ENCODE peak calls at places on chromosome 15, in four cellular contexts. One of them, this sample, is unnamed.

GRCh38 chr15:70854669-70854976 is 666 bp upstream of the LARP6 start:
- DNase-seq in HCT116: no peak
- DNase-seq in mammary epithelial cell: peak; percentile 70
- DNase-seq in fibroblast of lung: peak; percentile 61
- DNase-seq in this sample: no peak

GRCh38 chr15:34436126-34436955 is 1.3 kb downstream of the GOLGA8A start:
- DNase-seq in mammary epithelial cell: no peak
- DNase-seq in fibroblast of lung: peak; percentile 17
- DNase-seq in HCT116: no peak
- DNase-seq in this sample: no peak

GRCh38 chr15:77827860-77828259 is 195.1 kb upstream of the LINGO1 start:
- DNase-seq in HCT116: no peak
- DNase-seq in mammary epithelial cell: no peak
- DNase-seq in fibroblast of lung: no peak
- DNase-seq in this sample: no peak

GRCh38 chr15:87609474-87609873 is 647.1 kb downstream of the NTRK3 start:
- DNase-seq in HCT116: no peak
- DNase-seq in fibroblast of lung: peak; percentile 98
- DNase-seq in mammary epithelial cell: peak; percentile 74
- DNase-seq in this sample: no peak

GRCh38 chr15:28919679-28920655 is 34.2 kb downstream of the APBA2 start:
- DNase-seq in mammary epithelial cell: no peak
- DNase-seq in HCT116: no peak
- DNase-seq in fibroblast of lung: no peak
- DNase-seq in this sample: no peak

GRCh38 chr15:91940466-91941381 is 87.2 kb downstream of the SLCO3A1 start:
- DNase-seq in mammary epithelial cell: peak; percentile 73
- DNase-seq in HCT116: no peak
- DNase-seq in fibroblast of lung: no peak
- DNase-seq in this sample: no peak

GRCh38 chr15:51186846-51187340 is 92.2 kb upstream of the TNFAIP8L3 start:
- DNase-seq in fibroblast of lung: no peak
- DNase-seq in mammary epithelial cell: no peak
- DNase-seq in HCT116: no peak
- DNase-seq in this sample: no peak

GRCh38 chr15:101025896-101026631 is 106.9 kb downstream of the LRRK1 start:
- DNase-seq in mammary epithelial cell: no peak
- DNase-seq in HCT116: no peak
- DNase-seq in fibroblast of lung: no peak
- DNase-seq in this sample: no peak

GRCh38 chr15:29736745-29737023 is 85.6 kb downstream of the TJP1 start:
- DNase-seq in fibroblast of lung: peak; percentile 51
- DNase-seq in mammary epithelial cell: peak; percentile 87
- DNase-seq in HCT116: peak; percentile 92
- DNase-seq in this sample: no peak

GRCh38 chr15:48855501-48856440 is 22.2 kb upstream of the EID1 start:
- DNase-seq in HCT116: peak; percentile 19
- DNase-seq in fibroblast of lung: peak; percentile 82
- DNase-seq in mammary epithelial cell: no peak
- DNase-seq in this sample: no peak

GRCh38 chr15:25242166-25242879 is 196.5 kb downstream of the UBE3A start:
- DNase-seq in fibroblast of lung: no peak
- DNase-seq in HCT116: no peak
- DNase-seq in mammary epithelial cell: no peak
- DNase-seq in this sample: no peak

GRCh38 chr15:70704731-70705130 is 58.6 kb downstream of the UACA start:
- DNase-seq in mammary epithelial cell: no peak
- DNase-seq in fibroblast of lung: no peak
- DNase-seq in HCT116: no peak
- DNase-seq in this sample: no peak

GRCh38 chr15:41796457-41796856 is 22.2 kb downstream of the MAPKBP1 start:
- DNase-seq in fibroblast of lung: peak; percentile 37
- DNase-seq in HCT116: no peak
- DNase-seq in mammary epithelial cell: peak; percentile 67
- DNase-seq in this sample: peak; percentile 80

GRCh38 chr15:85974348-85974705 is 105.3 kb upstream of the AGBL1 start:
- DNase-seq in fibroblast of lung: peak; percentile 70
- DNase-seq in HCT116: no peak
- DNase-seq in mammary epithelial cell: peak; percentile 48
- DNase-seq in this sample: no peak

GRCh38 chr15:49927462-49927861 is 191.6 kb downstream of the ATP8B4 start:
- DNase-seq in HCT116: no peak
- DNase-seq in fibroblast of lung: peak; percentile 36
- DNase-seq in mammary epithelial cell: no peak
- DNase-seq in this sample: no peak

GRCh38 chr15:25170113-25170731 is 215.4 kb downstream of the SNRPN start:
- DNase-seq in mammary epithelial cell: no peak
- DNase-seq in fibroblast of lung: no peak
- DNase-seq in HCT116: no peak
- DNase-seq in this sample: no peak

GRCh38 chr15:86139828-86140227 is 60.2 kb downstream of the AGBL1 start:
- DNase-seq in HCT116: no peak
- DNase-seq in fibroblast of lung: no peak
- DNase-seq in mammary epithelial cell: no peak
- DNase-seq in this sample: no peak

GRCh38 chr15:65653781-65654521 is 32.2 kb downstream of the SLC24A1 start:
- DNase-seq in fibroblast of lung: no peak
- DNase-seq in mammary epithelial cell: peak; percentile 48
- DNase-seq in HCT116: no peak
- DNase-seq in this sample: no peak

GRCh38 chr15:78841891-78842290 is 30.6 kb upstream of the ADAMTS7 start:
- DNase-seq in mammary epithelial cell: no peak
- DNase-seq in HCT116: no peak
- DNase-seq in fibroblast of lung: no peak
- DNase-seq in this sample: no peak

GRCh38 chr15:58383876-58384275 is 47.9 kb upstream of the LIPC start:
- DNase-seq in fibroblast of lung: no peak
- DNase-seq in mammary epithelial cell: no peak
- DNase-seq in HCT116: no peak
- DNase-seq in this sample: no peak

GRCh38 chr15:60155661-60156060 is 151.6 kb downstream of the FOXB1 start:
- DNase-seq in HCT116: no peak
- DNase-seq in mammary epithelial cell: no peak
- DNase-seq in fibroblast of lung: peak; percentile 69
- DNase-seq in this sample: no peak

GRCh38 chr15:75712668-75713337 is at the start of gene CSPG4:
- DNase-seq in fibroblast of lung: peak; percentile 81
- DNase-seq in mammary epithelial cell: no peak
- DNase-seq in HCT116: no peak
- DNase-seq in this sample: no peak

GRCh38 chr15:38886315-38887163 is 321.9 kb upstream of the RASGRP1 start:
- DNase-seq in HCT116: no peak
- DNase-seq in fibroblast of lung: peak; percentile 76
- DNase-seq in mammary epithelial cell: peak; percentile 78
- DNase-seq in this sample: no peak

GRCh38 chr15:68211656-68212320 is 6.7 kb upstream of the CALML4 start:
- DNase-seq in HCT116: no peak
- DNase-seq in mammary epithelial cell: no peak
- DNase-seq in fibroblast of lung: no peak
- DNase-seq in this sample: no peak

GRCh38 chr15:81265944-81266775 is 57.8 kb downstream of the STARD5 start:
- DNase-seq in HCT116: peak; percentile 74
- DNase-seq in mammary epithelial cell: peak; percentile 59
- DNase-seq in fibroblast of lung: peak; percentile 61
- DNase-seq in this sample: peak; percentile 48

GRCh38 chr15:100738614-100739013 is 136.2 kb downstream of the ASB7 start:
- DNase-seq in fibroblast of lung: no peak
- DNase-seq in HCT116: no peak
- DNase-seq in mammary epithelial cell: no peak
- DNase-seq in this sample: no peak

GRCh38 chr15:50813865-50814264 is 48.4 kb upstream of the SPPL2A start:
- DNase-seq in fibroblast of lung: no peak
- DNase-seq in mammary epithelial cell: no peak
- DNase-seq in HCT116: no peak
- DNase-seq in this sample: no peak

GRCh38 chr15:52706091-52706490 is 26.9 kb upstream of the ATOSA start:
- DNase-seq in HCT116: no peak
- DNase-seq in fibroblast of lung: no peak
- DNase-seq in mammary epithelial cell: peak; percentile 46
- DNase-seq in this sample: no peak

GRCh38 chr15:41904487-41905359 is 10.9 kb upstream of the SPTBN5 start:
- DNase-seq in fibroblast of lung: no peak
- DNase-seq in HCT116: peak; percentile 34
- DNase-seq in mammary epithelial cell: peak; percentile 42
- DNase-seq in this sample: peak; percentile 20

GRCh38 chr15:31263751-31264533 is 62.7 kb upstream of the KLF13 start:
- DNase-seq in fibroblast of lung: no peak
- DNase-seq in mammary epithelial cell: peak; percentile 31
- DNase-seq in HCT116: no peak
- DNase-seq in this sample: no peak

GRCh38 chr15:87863152-87863551 is 393.4 kb downstream of the NTRK3 start:
- DNase-seq in fibroblast of lung: no peak
- DNase-seq in HCT116: no peak
- DNase-seq in mammary epithelial cell: no peak
- DNase-seq in this sample: no peak

GRCh38 chr15:65660927-65661326 is 39.2 kb downstream of the SLC24A1 start:
- DNase-seq in HCT116: no peak
- DNase-seq in fibroblast of lung: no peak
- DNase-seq in mammary epithelial cell: peak; percentile 18
- DNase-seq in this sample: no peak

GRCh38 chr15:48993411-48993810 is 29.7 kb upstream of the SHC4 start:
- DNase-seq in HCT116: no peak
- DNase-seq in fibroblast of lung: no peak
- DNase-seq in mammary epithelial cell: no peak
- DNase-seq in this sample: peak; percentile 59

GRCh38 chr15:39199076-39199475 is 381.8 kb upstream of the THBS1 start:
- DNase-seq in fibroblast of lung: no peak
- DNase-seq in mammary epithelial cell: no peak
- DNase-seq in HCT116: no peak
- DNase-seq in this sample: no peak

GRCh38 chr15:99732268-99732641 is 982 bp downstream of the LYSMD4 start:
- DNase-seq in fibroblast of lung: peak; percentile 27
- DNase-seq in mammary epithelial cell: peak; percentile 47
- DNase-seq in HCT116: no peak
- DNase-seq in this sample: no peak

GRCh38 chr15:39881790-39882189 is 38.3 kb downstream of the GPR176 start:
- DNase-seq in mammary epithelial cell: no peak
- DNase-seq in fibroblast of lung: no peak
- DNase-seq in HCT116: no peak
- DNase-seq in this sample: no peak

GRCh38 chr15:96416934-96417759 is 86.6 kb downstream of the NR2F2 start:
- DNase-seq in HCT116: no peak
- DNase-seq in mammary epithelial cell: no peak
- DNase-seq in fibroblast of lung: peak; percentile 9
- DNase-seq in this sample: no peak
- TF ChIP-seq EZH2 in HCT116: no peak
- TF ChIP-seq EZH2 in mammary epithelial cell: peak; percentile 64
- TF ChIP-seq EZH2 in fibroblast of lung: peak; percentile 91
- TF ChIP-seq EZH2 in this sample: peak; percentile 56

GRCh38 chr15:74130089-74130848 is at the start of gene ISLR2:
- DNase-seq in mammary epithelial cell: no peak
- DNase-seq in fibroblast of lung: peak; percentile 18
- DNase-seq in HCT116: no peak
- DNase-seq in this sample: no peak

GRCh38 chr15:74132681-74133070 is 2.3 kb downstream of the ISLR2 start:
- DNase-seq in fibroblast of lung: peak; percentile 39
- DNase-seq in HCT116: no peak
- DNase-seq in mammary epithelial cell: no peak
- DNase-seq in this sample: no peak

GRCh38 chr15:74131618-74132191 is 1.3 kb downstream of the ISLR2 start:
- DNase-seq in HCT116: no peak
- DNase-seq in mammary epithelial cell: no peak
- DNase-seq in fibroblast of lung: no peak
- DNase-seq in this sample: no peak

GRCh38 chr15:74129411-74130088 is 836 bp upstream of the ISLR2 start:
- DNase-seq in HCT116: no peak
- DNase-seq in fibroblast of lung: peak; percentile 5
- DNase-seq in mammary epithelial cell: no peak
- DNase-seq in this sample: no peak

DNA sequence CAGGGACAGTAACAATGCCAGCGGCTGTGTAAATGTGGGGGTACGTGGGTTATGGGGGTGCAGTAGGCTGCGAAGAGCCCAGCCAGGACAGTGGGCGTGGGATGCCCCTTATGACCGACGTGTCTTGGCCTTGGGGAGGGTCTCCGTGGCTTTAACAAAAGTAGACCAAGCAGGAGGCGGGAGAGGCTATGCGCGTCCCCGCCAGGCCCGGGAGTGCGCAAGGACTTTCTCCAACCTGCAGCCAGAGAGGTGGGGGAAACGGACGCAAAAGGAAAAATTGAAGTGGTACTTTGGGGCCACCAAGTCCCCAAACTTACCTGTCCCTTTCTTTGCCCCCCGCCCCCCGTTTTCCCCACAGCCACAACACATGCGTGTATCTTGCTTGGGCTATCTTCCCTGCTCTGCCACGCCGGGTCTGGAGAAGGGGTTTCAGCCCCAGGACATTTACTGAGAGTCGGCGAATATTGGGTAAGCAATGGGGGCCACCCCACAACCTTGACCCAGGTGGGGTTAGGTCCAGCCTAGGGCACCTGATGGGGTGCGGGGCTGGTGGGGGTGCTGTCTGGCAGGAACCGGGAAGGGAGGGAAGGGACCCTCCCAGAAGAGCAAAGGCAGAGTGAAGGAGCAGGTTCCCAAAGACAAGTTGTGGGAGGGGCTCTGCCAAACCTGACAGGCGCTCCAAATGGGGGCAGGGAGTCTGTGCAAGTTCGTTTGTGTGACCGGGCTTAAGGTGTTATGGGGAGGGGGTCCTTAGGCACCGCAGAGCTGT is 647 bp downstream of the ISLR2 start:
- DNase-seq in mammary epithelial cell: no peak
- DNase-seq in fibroblast of lung: no peak
- DNase-seq in HCT116: no peak
- DNase-seq in this sample: no peak
- TF ChIP-seq EZH2 in mammary epithelial cell: no peak
- TF ChIP-seq EZH2 in fibroblast of lung: no peak
- TF ChIP-seq EZH2 in HCT116: no peak
- TF ChIP-seq EZH2 in this sample: no peak

DNA sequence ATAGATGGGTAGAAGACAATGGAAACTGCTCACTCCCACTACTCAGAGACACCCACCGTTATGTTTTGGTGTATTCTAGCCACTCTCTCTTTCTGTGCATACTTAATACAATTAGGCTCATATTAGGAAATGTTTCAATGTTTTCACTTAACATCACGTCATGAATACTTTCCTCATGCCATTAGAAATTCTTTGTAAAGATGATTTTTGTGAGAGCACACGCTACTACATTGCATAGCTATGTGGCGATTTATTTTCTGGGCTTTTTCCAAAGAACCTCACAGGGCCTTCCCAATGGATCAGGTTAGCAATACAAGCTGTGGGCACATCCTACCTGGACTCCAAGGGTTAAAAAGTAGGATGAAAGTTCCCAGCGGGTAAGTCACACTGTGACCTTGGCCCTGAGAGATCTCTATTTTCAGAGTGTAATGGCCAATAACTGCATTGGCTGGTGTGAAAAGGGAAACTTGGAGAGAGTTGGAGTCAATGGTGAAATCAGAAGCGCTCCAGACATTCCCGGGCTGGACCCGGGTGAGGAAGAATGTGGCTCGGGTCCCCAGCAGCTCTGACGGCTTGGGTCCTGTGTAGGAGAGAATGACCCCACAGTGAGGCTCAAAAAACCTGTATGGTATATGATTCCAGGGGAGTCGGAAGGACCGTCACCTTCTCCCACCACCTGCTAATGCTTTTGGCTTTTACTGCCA is 25.8 kb upstream of the TGM5 start:
- DNase-seq in fibroblast of lung: peak; percentile 65
- DNase-seq in HCT116: no peak
- DNase-seq in mammary epithelial cell: no peak
- DNase-seq in this sample: no peak
- TF ChIP-seq EZH2 in fibroblast of lung: no peak
- TF ChIP-seq EZH2 in HCT116: no peak
- TF ChIP-seq EZH2 in mammary epithelial cell: no peak
- TF ChIP-seq EZH2 in this sample: no peak

GRCh38 chr15:63417721-63418120 is 36.1 kb upstream of the CA12 start:
- DNase-seq in mammary epithelial cell: no peak
- DNase-seq in fibroblast of lung: no peak
- DNase-seq in HCT116: no peak
- DNase-seq in this sample: no peak
- TF ChIP-seq EZH2 in mammary epithelial cell: no peak
- TF ChIP-seq EZH2 in fibroblast of lung: no peak
- TF ChIP-seq EZH2 in HCT116: no peak
- TF ChIP-seq EZH2 in this sample: no peak